ENCODE peak calls at places on chromosomes 3 and 15, in nine cellular contexts. X is heart left ventricle, U is cardiac fibroblast, N is right atrium auricular region, R is AG10803, J is H1, O is fibroblast of lung, E is K562, H is Calu3. C is an unnamed sample.
A peak's percentile ranks its signal among the peaks of the same experiment; 100 is the strongest.

GRCh38 chr3:66499881-66500574 is 794 bp downstream of the LRIG1 start:
- DNase-seq in X (peak; percentile 37), R (peak; percentile 20), U (peak; percentile 14), N (no peak), H (peak; percentile 37), J (peak; percentile 62), O (peak; percentile 16), E (no peak), C (no peak)

GRCh38 chr15:59222906-59223579 is 16.4 kb downstream of the LDHAL6B start:
- DNase-seq in X (no peak), H (no peak), O (no peak), R (no peak), E (no peak), U (no peak), N (no peak), J (no peak), C (no peak)

GRCh38 chr3:122902326-122902725 is 107.5 kb downstream of the SLC49A4 start:
- DNase-seq in N (no peak), E (no peak), R (no peak), H (no peak), O (no peak), U (no peak), X (no peak), J (no peak), C (peak; percentile 4)

GRCh38 chr15:89332446-89332845 is 2.2 kb downstream of the POLG start:
- DNase-seq in O (peak; percentile 16), J (no peak), U (peak; percentile 37), N (no peak), E (peak; percentile 60), R (peak; percentile 13), H (peak; percentile 41), X (no peak), C (peak; percentile 20)

GRCh38 chr15:72532991-72533601 is 59.0 kb downstream of the ARIH1 start:
- DNase-seq in E (peak; percentile 26), J (no peak), N (no peak), R (no peak), O (no peak), U (no peak), H (peak; percentile 28), X (no peak), C (no peak)

GRCh38 chr15:68299436-68299835 is 21.9 kb downstream of the FEM1B start:
- DNase-seq in J (no peak), R (peak; percentile 54), H (no peak), X (no peak), U (no peak), O (peak; percentile 25), E (no peak), N (peak; percentile 55), C (no peak)

GRCh38 chr15:84827246-84827645 is 10.1 kb downstream of the ALPK3 start:
- DNase-seq in X (no peak), J (no peak), R (no peak), H (no peak), O (no peak), E (no peak), N (no peak), U (no peak), C (no peak)

GRCh38 chr3:58161435-58162398 is 49.1 kb downstream of the DNASE1L3 start:
- DNase-seq in O (peak; percentile 96), X (peak; percentile 54), N (peak; percentile 68), H (peak; percentile 73), E (peak; percentile 94), U (peak; percentile 93), R (peak; percentile 89), J (no peak), C (peak; percentile 93)

GRCh38 chr3:143824675-143825074 is 23.6 kb downstream of the SLC9A9 start:
- DNase-seq in X (no peak), U (no peak), H (no peak), O (no peak), R (peak; percentile 84), J (no peak), N (no peak), E (no peak), C (peak; percentile 73)

GRCh38 chr3:63855333-63855940 is 8.2 kb downstream of the THOC7 start:
- DNase-seq in J (no peak), E (no peak), N (no peak), R (no peak), O (no peak), U (no peak), H (no peak), X (no peak), C (no peak)

GRCh38 chr3:98779936-98780335 is 16.8 kb downstream of the ST3GAL6 start:
- DNase-seq in U (peak; percentile 82), O (peak; percentile 89), R (peak; percentile 8), H (no peak), N (no peak), J (no peak), X (no peak), E (no peak), C (peak; percentile 71)

GRCh38 chr15:67303490-67304363 is 49.1 kb downstream of the IQCH start:
- DNase-seq in X (no peak), N (no peak), E (peak; percentile 61), O (peak; percentile 32), H (peak; percentile 38), R (peak; percentile 28), J (no peak), U (peak; percentile 55), C (peak; percentile 65)

GRCh38 chr3:89876116-89876515 is 768.7 kb downstream of the EPHA3 start:
- DNase-seq in H (no peak), O (no peak), E (no peak), J (no peak), R (no peak), X (no peak), N (no peak), U (no peak), C (no peak)

DNA sequence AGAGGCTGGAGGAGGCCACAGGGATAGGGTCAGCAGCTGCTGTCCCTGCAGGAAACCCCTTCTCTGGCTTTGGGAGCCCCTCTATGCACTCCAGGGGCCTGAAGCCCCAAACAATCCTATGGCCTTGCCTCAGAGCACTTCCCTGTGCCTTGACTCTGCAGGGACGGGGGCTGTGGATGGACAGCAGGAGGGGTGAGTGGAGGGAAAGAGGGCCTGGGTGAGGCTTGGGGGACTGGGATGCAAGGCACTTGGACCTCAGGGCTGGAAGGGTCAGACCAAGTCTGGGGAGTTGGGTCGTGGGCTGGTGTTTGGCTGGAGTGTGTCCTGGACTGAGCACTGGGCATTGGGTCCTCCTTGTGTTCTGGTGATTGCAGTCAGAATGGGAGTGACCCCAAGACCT is 769.8 kb downstream of the EPHA3 start:
- DNase-seq in U (no peak), X (no peak), J (no peak), O (no peak), H (no peak), N (no peak), R (no peak), E (no peak), C (no peak)
- TF ChIP-seq CTCF in U (no peak), X (no peak), J (no peak), O (no peak), H (no peak), N (no peak), R (no peak), E (no peak), C (no peak)

GRCh38 chr3:54283470-54283869 is 161.1 kb downstream of the CACNA2D3 start:
- DNase-seq in H (no peak), O (no peak), N (no peak), X (no peak), J (no peak), R (no peak), E (no peak), U (no peak), C (no peak)

GRCh38 chr3:54274607-54275006 is 152.3 kb downstream of the CACNA2D3 start:
- DNase-seq in J (no peak), R (no peak), N (no peak), E (no peak), U (no peak), X (no peak), O (no peak), H (no peak), C (no peak)

GRCh38 chr3:54278960-54279359 is 156.6 kb downstream of the CACNA2D3 start:
- DNase-seq in X (no peak), N (no peak), E (no peak), O (peak; percentile 75), R (peak; percentile 15), H (peak; percentile 3), J (no peak), U (peak; percentile 22), C (no peak)
- TF ChIP-seq CTCF in X (no peak), N (no peak), E (no peak), O (no peak), R (no peak), H (no peak), J (no peak), U (no peak), C (no peak)

GRCh38 chr15:63124506-63124905 is 2.8 kb downstream of the LACTB start:
- DNase-seq in X (no peak), R (no peak), E (no peak), J (peak; percentile 26), U (no peak), O (no peak), N (no peak), H (no peak), C (no peak)

GRCh38 chr15:63126726-63127125 is 5.1 kb downstream of the LACTB start:
- DNase-seq in N (no peak), O (no peak), R (no peak), X (no peak), H (no peak), E (no peak), U (no peak), J (no peak), C (no peak)

GRCh38 chr15:63122002-63122893 is 587 bp downstream of the LACTB start:
- DNase-seq in E (peak; percentile 86), N (peak; percentile 90), R (peak; percentile 75), X (peak; percentile 84), H (peak; percentile 78), J (peak; percentile 100), O (peak; percentile 66), U (peak; percentile 88), C (peak; percentile 72)

GRCh38 chr15:63118854-63119253 is 2.8 kb upstream of the LACTB start:
- DNase-seq in O (no peak), E (no peak), N (no peak), H (no peak), J (no peak), X (no peak), U (no peak), R (no peak), C (no peak)

DNA sequence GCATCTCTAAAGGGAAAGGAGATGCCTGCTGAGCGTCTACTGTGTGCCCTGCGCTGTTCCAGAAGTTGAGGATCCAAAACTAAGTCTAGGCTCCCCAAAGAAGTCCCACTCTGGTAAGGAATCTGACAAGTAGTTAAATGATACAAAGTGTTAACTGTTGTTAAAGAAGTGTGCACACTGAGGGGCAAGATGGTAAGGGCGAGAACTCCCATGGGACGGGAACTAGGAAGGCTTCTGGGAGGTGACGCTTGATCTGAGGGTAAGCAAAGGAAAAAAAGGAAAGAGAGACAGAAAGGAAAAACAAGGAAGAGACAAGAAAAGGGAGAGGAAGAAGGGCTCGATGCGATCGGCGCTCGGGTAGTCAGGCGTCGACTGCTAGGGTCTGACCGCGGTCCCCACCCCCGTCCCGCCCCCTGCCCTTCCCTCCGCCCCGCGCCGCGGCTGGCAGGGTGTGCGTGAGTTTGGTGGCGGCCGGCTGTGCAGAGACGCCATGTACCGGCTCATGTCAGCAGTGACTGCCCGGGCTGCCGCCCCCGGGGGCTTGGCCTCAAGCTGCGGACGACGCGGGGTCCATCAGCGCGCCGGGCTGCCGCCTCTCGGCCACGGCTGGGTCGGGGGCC is at the start of gene LACTB:
- DNase-seq in R (peak; percentile 92), X (peak; percentile 90), H (peak; percentile 88), O (peak; percentile 88), N (peak; percentile 87), E (peak; percentile 94), U (peak; percentile 95), J (peak; percentile 88), C (peak; percentile 88)
- TF ChIP-seq CTCF in R (no peak), X (no peak), H (no peak), O (no peak), N (no peak), E (no peak), U (no peak), J (no peak), C (no peak)

GRCh38 chr15:33581032-33581431 is 270.3 kb downstream of the RYR3 start:
- DNase-seq in X (no peak), E (no peak), O (peak; percentile 85), J (no peak), H (no peak), N (no peak), U (peak; percentile 64), R (peak; percentile 75), C (peak; percentile 33)
- TF ChIP-seq CTCF in X (no peak), E (no peak), O (no peak), J (no peak), H (no peak), N (no peak), U (no peak), R (no peak), C (no peak)

C was measured in fibroblast of the aortic adventitia.